ENCODE peak calls at places on chromosomes 11 and 22, in five cellular contexts. One of them, this sample, is unnamed.

GRCh38 chr11:3642071-3642951 is 519 bp upstream of the ART5 start:
- DNase-seq in stimulated activated CD4-positive, alpha-beta T cell treated with anti-CD3 and anti-CD28 coated beads, Interleukin-12 subunit alpha, Interleukin-12 subunit beta, amount 100 ng/mL, for 48 hours: peak
- DNase-seq in lower lobe of right lung: peak
- DNase-seq in ovary: peak
- DNase-seq in kidney: peak
- DNase-seq in this sample: no peak

GRCh38 chr11:100863080-100863581 is 176.0 kb downstream of the ARHGAP42 start:
- DNase-seq in ovary: no peak
- DNase-seq in stimulated activated CD4-positive, alpha-beta T cell treated with anti-CD3 and anti-CD28 coated beads, Interleukin-12 subunit alpha, Interleukin-12 subunit beta, amount 100 ng/mL, for 48 hours: no peak
- DNase-seq in kidney: peak
- DNase-seq in lower lobe of right lung: no peak
- DNase-seq in this sample: no peak

GRCh38 chr11:77213029-77213579 is 85.1 kb downstream of the MYO7A start:
- DNase-seq in kidney: no peak
- DNase-seq in stimulated activated CD4-positive, alpha-beta T cell treated with anti-CD3 and anti-CD28 coated beads, Interleukin-12 subunit alpha, Interleukin-12 subunit beta, amount 100 ng/mL, for 48 hours: no peak
- DNase-seq in lower lobe of right lung: no peak
- DNase-seq in ovary: no peak
- DNase-seq in this sample: no peak

GRCh38 chr11:12430351-12430750 is 53.0 kb downstream of the PARVA start:
- DNase-seq in kidney: no peak
- DNase-seq in stimulated activated CD4-positive, alpha-beta T cell treated with anti-CD3 and anti-CD28 coated beads, Interleukin-12 subunit alpha, Interleukin-12 subunit beta, amount 100 ng/mL, for 48 hours: no peak
- DNase-seq in lower lobe of right lung: no peak
- DNase-seq in ovary: no peak
- DNase-seq in this sample: no peak

GRCh38 chr22:29587938-29588699 is 7.2 kb upstream of the NIPSNAP1 start:
- DNase-seq in kidney: no peak
- DNase-seq in ovary: no peak
- DNase-seq in stimulated activated CD4-positive, alpha-beta T cell treated with anti-CD3 and anti-CD28 coated beads, Interleukin-12 subunit alpha, Interleukin-12 subunit beta, amount 100 ng/mL, for 48 hours: no peak
- DNase-seq in lower lobe of right lung: no peak
- DNase-seq in this sample: no peak

GRCh38 chr11:70067591-70068341 is 10.4 kb upstream of the ANO1 start:
- DNase-seq in ovary: no peak
- DNase-seq in kidney: no peak
- DNase-seq in lower lobe of right lung: no peak
- DNase-seq in stimulated activated CD4-positive, alpha-beta T cell treated with anti-CD3 and anti-CD28 coated beads, Interleukin-12 subunit alpha, Interleukin-12 subunit beta, amount 100 ng/mL, for 48 hours: no peak
- DNase-seq in this sample: peak

GRCh38 chr11:61967924-61968757 is 707 bp upstream of the FTH1 start:
- DNase-seq in lower lobe of right lung: peak
- DNase-seq in ovary: peak
- DNase-seq in kidney: peak
- DNase-seq in stimulated activated CD4-positive, alpha-beta T cell treated with anti-CD3 and anti-CD28 coated beads, Interleukin-12 subunit alpha, Interleukin-12 subunit beta, amount 100 ng/mL, for 48 hours: no peak
- DNase-seq in this sample: peak

GRCh38 chr11:113705871-113706654 is at the start of gene TMPRSS5:
- DNase-seq in ovary: no peak
- DNase-seq in kidney: no peak
- DNase-seq in lower lobe of right lung: no peak
- DNase-seq in stimulated activated CD4-positive, alpha-beta T cell treated with anti-CD3 and anti-CD28 coated beads, Interleukin-12 subunit alpha, Interleukin-12 subunit beta, amount 100 ng/mL, for 48 hours: no peak
- DNase-seq in this sample: no peak

GRCh38 chr11:29125621-29126020 is 891.2 kb downstream of the KCNA4 start:
- DNase-seq in lower lobe of right lung: no peak
- DNase-seq in ovary: no peak
- DNase-seq in kidney: no peak
- DNase-seq in stimulated activated CD4-positive, alpha-beta T cell treated with anti-CD3 and anti-CD28 coated beads, Interleukin-12 subunit alpha, Interleukin-12 subunit beta, amount 100 ng/mL, for 48 hours: no peak
- DNase-seq in this sample: no peak

GRCh38 chr11:87417951-87418350 is 380.2 kb downstream of the TMEM135 start:
- DNase-seq in ovary: no peak
- DNase-seq in lower lobe of right lung: no peak
- DNase-seq in kidney: no peak
- DNase-seq in stimulated activated CD4-positive, alpha-beta T cell treated with anti-CD3 and anti-CD28 coated beads, Interleukin-12 subunit alpha, Interleukin-12 subunit beta, amount 100 ng/mL, for 48 hours: no peak
- DNase-seq in this sample: no peak

GRCh38 chr11:843818-844692 is 1.4 kb downstream of the TSPAN4 start:
- DNase-seq in kidney: peak
- DNase-seq in stimulated activated CD4-positive, alpha-beta T cell treated with anti-CD3 and anti-CD28 coated beads, Interleukin-12 subunit alpha, Interleukin-12 subunit beta, amount 100 ng/mL, for 48 hours: no peak
- DNase-seq in ovary: peak
- DNase-seq in lower lobe of right lung: peak
- DNase-seq in this sample: peak

GRCh38 chr11:12598330-12599256 is 75.6 kb upstream of the TEAD1 start:
- DNase-seq in ovary: no peak
- DNase-seq in lower lobe of right lung: no peak
- DNase-seq in kidney: no peak
- DNase-seq in stimulated activated CD4-positive, alpha-beta T cell treated with anti-CD3 and anti-CD28 coated beads, Interleukin-12 subunit alpha, Interleukin-12 subunit beta, amount 100 ng/mL, for 48 hours: no peak
- DNase-seq in this sample: no peak

GRCh38 chr11:106986261-106986660 is 32.0 kb downstream of the GUCY1A2 start:
- DNase-seq in lower lobe of right lung: no peak
- DNase-seq in kidney: no peak
- DNase-seq in stimulated activated CD4-positive, alpha-beta T cell treated with anti-CD3 and anti-CD28 coated beads, Interleukin-12 subunit alpha, Interleukin-12 subunit beta, amount 100 ng/mL, for 48 hours: no peak
- DNase-seq in ovary: no peak
- DNase-seq in this sample: no peak

GRCh38 chr11:93849751-93850584 is 450 bp downstream of the VSTM5 start:
- DNase-seq in lower lobe of right lung: no peak
- DNase-seq in stimulated activated CD4-positive, alpha-beta T cell treated with anti-CD3 and anti-CD28 coated beads, Interleukin-12 subunit alpha, Interleukin-12 subunit beta, amount 100 ng/mL, for 48 hours: no peak
- DNase-seq in ovary: no peak
- DNase-seq in kidney: peak
- DNase-seq in this sample: no peak

GRCh38 chr11:69343401-69344321 is 49.7 kb downstream of the MYEOV start:
- DNase-seq in stimulated activated CD4-positive, alpha-beta T cell treated with anti-CD3 and anti-CD28 coated beads, Interleukin-12 subunit alpha, Interleukin-12 subunit beta, amount 100 ng/mL, for 48 hours: no peak
- DNase-seq in lower lobe of right lung: no peak
- DNase-seq in kidney: no peak
- DNase-seq in ovary: no peak
- DNase-seq in this sample: no peak

GRCh38 chr22:19782533-19782932 is 22.0 kb downstream of the TBX1 start:
- DNase-seq in stimulated activated CD4-positive, alpha-beta T cell treated with anti-CD3 and anti-CD28 coated beads, Interleukin-12 subunit alpha, Interleukin-12 subunit beta, amount 100 ng/mL, for 48 hours: no peak
- DNase-seq in lower lobe of right lung: no peak
- DNase-seq in kidney: peak
- DNase-seq in ovary: no peak
- DNase-seq in this sample: no peak

GRCh38 chr11:120867531-120867930 is 156.4 kb upstream of the TBCEL start:
- DNase-seq in ovary: no peak
- DNase-seq in kidney: no peak
- DNase-seq in lower lobe of right lung: no peak
- DNase-seq in stimulated activated CD4-positive, alpha-beta T cell treated with anti-CD3 and anti-CD28 coated beads, Interleukin-12 subunit alpha, Interleukin-12 subunit beta, amount 100 ng/mL, for 48 hours: no peak
- DNase-seq in this sample: no peak

GRCh38 chr11:46958777-46959176 is 22.2 kb downstream of the CSTPP1 start:
- DNase-seq in stimulated activated CD4-positive, alpha-beta T cell treated with anti-CD3 and anti-CD28 coated beads, Interleukin-12 subunit alpha, Interleukin-12 subunit beta, amount 100 ng/mL, for 48 hours: no peak
- DNase-seq in ovary: no peak
- DNase-seq in kidney: no peak
- DNase-seq in lower lobe of right lung: no peak
- DNase-seq in this sample: no peak

GRCh38 chr22:25102722-25103121 is 96.9 kb upstream of the CRYBB3 start:
- DNase-seq in kidney: no peak
- DNase-seq in ovary: no peak
- DNase-seq in lower lobe of right lung: no peak
- DNase-seq in stimulated activated CD4-positive, alpha-beta T cell treated with anti-CD3 and anti-CD28 coated beads, Interleukin-12 subunit alpha, Interleukin-12 subunit beta, amount 100 ng/mL, for 48 hours: no peak
- DNase-seq in this sample: no peak

GRCh38 chr11:58675344-58676155 is 53.1 kb downstream of the CNTF start:
- DNase-seq in lower lobe of right lung: peak
- DNase-seq in stimulated activated CD4-positive, alpha-beta T cell treated with anti-CD3 and anti-CD28 coated beads, Interleukin-12 subunit alpha, Interleukin-12 subunit beta, amount 100 ng/mL, for 48 hours: peak
- DNase-seq in kidney: peak
- DNase-seq in ovary: peak
- DNase-seq in this sample: peak

GRCh38 chr11:67269401-67270255 is 3.4 kb downstream of the GRK2 start:
- DNase-seq in lower lobe of right lung: peak
- DNase-seq in stimulated activated CD4-positive, alpha-beta T cell treated with anti-CD3 and anti-CD28 coated beads, Interleukin-12 subunit alpha, Interleukin-12 subunit beta, amount 100 ng/mL, for 48 hours: no peak
- DNase-seq in kidney: peak
- DNase-seq in ovary: peak
- DNase-seq in this sample: no peak

GRCh38 chr22:50216684-50217520 is 16.1 kb downstream of the SELENOO start:
- DNase-seq in lower lobe of right lung: peak
- DNase-seq in kidney: peak
- DNase-seq in ovary: no peak
- DNase-seq in stimulated activated CD4-positive, alpha-beta T cell treated with anti-CD3 and anti-CD28 coated beads, Interleukin-12 subunit alpha, Interleukin-12 subunit beta, amount 100 ng/mL, for 48 hours: no peak
- DNase-seq in this sample: no peak

GRCh38 chr22:25409240-25409639 is 155.2 kb upstream of the GRK3 start:
- DNase-seq in stimulated activated CD4-positive, alpha-beta T cell treated with anti-CD3 and anti-CD28 coated beads, Interleukin-12 subunit alpha, Interleukin-12 subunit beta, amount 100 ng/mL, for 48 hours: no peak
- DNase-seq in lower lobe of right lung: no peak
- DNase-seq in kidney: peak
- DNase-seq in ovary: no peak
- DNase-seq in this sample: peak

GRCh38 chr11:10503217-10503616 is 37.8 kb downstream of the RNF141 start:
- DNase-seq in lower lobe of right lung: no peak
- DNase-seq in ovary: no peak
- DNase-seq in kidney: no peak
- DNase-seq in stimulated activated CD4-positive, alpha-beta T cell treated with anti-CD3 and anti-CD28 coated beads, Interleukin-12 subunit alpha, Interleukin-12 subunit beta, amount 100 ng/mL, for 48 hours: no peak
- DNase-seq in this sample: no peak

GRCh38 chr11:7576671-7577225 is 62.9 kb downstream of the PPFIBP2 start:
- DNase-seq in kidney: peak
- DNase-seq in stimulated activated CD4-positive, alpha-beta T cell treated with anti-CD3 and anti-CD28 coated beads, Interleukin-12 subunit alpha, Interleukin-12 subunit beta, amount 100 ng/mL, for 48 hours: no peak
- DNase-seq in ovary: no peak
- DNase-seq in lower lobe of right lung: no peak
- DNase-seq in this sample: no peak

GRCh38 chr22:40463727-40464126 is 93.3 kb downstream of the SGSM3 start:
- DNase-seq in ovary: no peak
- DNase-seq in kidney: no peak
- DNase-seq in stimulated activated CD4-positive, alpha-beta T cell treated with anti-CD3 and anti-CD28 coated beads, Interleukin-12 subunit alpha, Interleukin-12 subunit beta, amount 100 ng/mL, for 48 hours: no peak
- DNase-seq in lower lobe of right lung: no peak
- DNase-seq in this sample: no peak

GRCh38 chr11:121643530-121644512 is 191.1 kb upstream of the SORL1-AS1 start:
- DNase-seq in lower lobe of right lung: no peak
- DNase-seq in stimulated activated CD4-positive, alpha-beta T cell treated with anti-CD3 and anti-CD28 coated beads, Interleukin-12 subunit alpha, Interleukin-12 subunit beta, amount 100 ng/mL, for 48 hours: no peak
- DNase-seq in kidney: no peak
- DNase-seq in ovary: no peak
- DNase-seq in this sample: no peak

GRCh38 chr11:24932110-24933000 is 435.5 kb downstream of the LUZP2 start:
- DNase-seq in lower lobe of right lung: no peak
- DNase-seq in ovary: no peak
- DNase-seq in kidney: no peak
- DNase-seq in stimulated activated CD4-positive, alpha-beta T cell treated with anti-CD3 and anti-CD28 coated beads, Interleukin-12 subunit alpha, Interleukin-12 subunit beta, amount 100 ng/mL, for 48 hours: no peak
- DNase-seq in this sample: no peak

GRCh38 chr22:22215659-22216449 is 28.7 kb upstream of the VPREB1 start:
- DNase-seq in ovary: no peak
- DNase-seq in lower lobe of right lung: no peak
- DNase-seq in kidney: no peak
- DNase-seq in stimulated activated CD4-positive, alpha-beta T cell treated with anti-CD3 and anti-CD28 coated beads, Interleukin-12 subunit alpha, Interleukin-12 subunit beta, amount 100 ng/mL, for 48 hours: no peak
- DNase-seq in this sample: no peak

GRCh38 chr11:46336781-46337180 is 10.5 kb upstream of the DGKZ start:
- DNase-seq in stimulated activated CD4-positive, alpha-beta T cell treated with anti-CD3 and anti-CD28 coated beads, Interleukin-12 subunit alpha, Interleukin-12 subunit beta, amount 100 ng/mL, for 48 hours: no peak
- DNase-seq in ovary: no peak
- DNase-seq in lower lobe of right lung: peak
- DNase-seq in kidney: no peak
- DNase-seq in this sample: no peak

GRCh38 chr11:122706689-122707088 is 51.2 kb downstream of the UBASH3B start:
- DNase-seq in kidney: no peak
- DNase-seq in ovary: no peak
- DNase-seq in lower lobe of right lung: no peak
- DNase-seq in stimulated activated CD4-positive, alpha-beta T cell treated with anti-CD3 and anti-CD28 coated beads, Interleukin-12 subunit alpha, Interleukin-12 subunit beta, amount 100 ng/mL, for 48 hours: no peak
- DNase-seq in this sample: no peak

GRCh38 chr22:33082221-33082620 is 24.0 kb upstream of the SYN3 start:
- DNase-seq in kidney: no peak
- DNase-seq in ovary: no peak
- DNase-seq in lower lobe of right lung: no peak
- DNase-seq in stimulated activated CD4-positive, alpha-beta T cell treated with anti-CD3 and anti-CD28 coated beads, Interleukin-12 subunit alpha, Interleukin-12 subunit beta, amount 100 ng/mL, for 48 hours: no peak
- DNase-seq in this sample: no peak

GRCh38 chr11:65468874-65469333 is 29.9 kb upstream of the MALAT1 start:
- DNase-seq in kidney: peak
- DNase-seq in lower lobe of right lung: peak
- DNase-seq in stimulated activated CD4-positive, alpha-beta T cell treated with anti-CD3 and anti-CD28 coated beads, Interleukin-12 subunit alpha, Interleukin-12 subunit beta, amount 100 ng/mL, for 48 hours: peak
- DNase-seq in ovary: peak
- DNase-seq in this sample: no peak

GRCh38 chr11:1073261-1073724 is 1.4 kb upstream of the MUC2 start:
- DNase-seq in ovary: peak
- DNase-seq in lower lobe of right lung: peak
- DNase-seq in kidney: peak
- DNase-seq in stimulated activated CD4-positive, alpha-beta T cell treated with anti-CD3 and anti-CD28 coated beads, Interleukin-12 subunit alpha, Interleukin-12 subunit beta, amount 100 ng/mL, for 48 hours: no peak
- DNase-seq in this sample: peak

This sample was measured in suprapubic skin.